ENCODE peak calls at places on chromosomes 16 and 17, in five cellular contexts. One of them, this sample, is unnamed.

GRCh38 chr16:82834156-82834758 is 207.5 kb downstream of the CDH13 start:
- DNase-seq in HTR-8/SVneo: no peak
- DNase-seq in NCI-H510A treated with DMSO at 0.1 percent for 48 hours: no peak
- DNase-seq in endothelial cell: no peak
- DNase-seq in EH: no peak
- DNase-seq in this sample: no peak

GRCh38 chr17:65472602-65473001 is 88.8 kb downstream of the AXIN2 start:
- DNase-seq in HTR-8/SVneo: no peak
- DNase-seq in endothelial cell: no peak
- DNase-seq in EH: peak; percentile 57
- DNase-seq in NCI-H510A treated with DMSO at 0.1 percent for 48 hours: no peak
- DNase-seq in this sample: no peak

GRCh38 chr16:79286646-79287423 is 313.7 kb downstream of the MAF start:
- DNase-seq in NCI-H510A treated with DMSO at 0.1 percent for 48 hours: peak; percentile 87
- DNase-seq in endothelial cell: peak; percentile 13
- DNase-seq in EH: no peak
- DNase-seq in HTR-8/SVneo: no peak
- DNase-seq in this sample: no peak

GRCh38 chr16:30023586-30023985 is 588 bp downstream of the C16orf92 start:
- DNase-seq in endothelial cell: no peak
- DNase-seq in EH: no peak
- DNase-seq in HTR-8/SVneo: no peak
- DNase-seq in NCI-H510A treated with DMSO at 0.1 percent for 48 hours: no peak
- DNase-seq in this sample: no peak

GRCh38 chr16:11669380-11670146 is 1.3 kb downstream of the SNN start:
- DNase-seq in EH: peak; percentile 33
- DNase-seq in NCI-H510A treated with DMSO at 0.1 percent for 48 hours: no peak
- DNase-seq in endothelial cell: no peak
- DNase-seq in HTR-8/SVneo: no peak
- DNase-seq in this sample: no peak

GRCh38 chr17:50924800-50925199 is 58.6 kb upstream of the TOB1 start:
- DNase-seq in HTR-8/SVneo: no peak
- DNase-seq in EH: no peak
- DNase-seq in endothelial cell: no peak
- DNase-seq in NCI-H510A treated with DMSO at 0.1 percent for 48 hours: no peak
- DNase-seq in this sample: no peak

GRCh38 chr16:69848635-69849545 is 86.8 kb downstream of the WWP2 start:
- DNase-seq in HTR-8/SVneo: peak; percentile 23
- DNase-seq in endothelial cell: peak; percentile 43
- DNase-seq in EH: peak; percentile 98
- DNase-seq in NCI-H510A treated with DMSO at 0.1 percent for 48 hours: no peak
- DNase-seq in this sample: no peak

GRCh38 chr16:78633551-78633950 is 534.1 kb downstream of the WWOX start:
- DNase-seq in endothelial cell: no peak
- DNase-seq in EH: no peak
- DNase-seq in NCI-H510A treated with DMSO at 0.1 percent for 48 hours: no peak
- DNase-seq in HTR-8/SVneo: no peak
- DNase-seq in this sample: no peak

GRCh38 chr16:57576429-57576870 is 34.0 kb downstream of the ADGRG5 start:
- DNase-seq in NCI-H510A treated with DMSO at 0.1 percent for 48 hours: peak; percentile 82
- DNase-seq in EH: peak; percentile 66
- DNase-seq in endothelial cell: peak; percentile 86
- DNase-seq in HTR-8/SVneo: peak; percentile 74
- DNase-seq in this sample: peak; percentile 78

GRCh38 chr17:10992097-10992496 is 154.2 kb upstream of the PIRT start:
- DNase-seq in EH: no peak
- DNase-seq in NCI-H510A treated with DMSO at 0.1 percent for 48 hours: no peak
- DNase-seq in endothelial cell: no peak
- DNase-seq in HTR-8/SVneo: no peak
- DNase-seq in this sample: no peak

GRCh38 chr17:50604470-50604869 is 30.2 kb upstream of the ABCC3 start:
- DNase-seq in endothelial cell: peak; percentile 26
- DNase-seq in EH: peak; percentile 51
- DNase-seq in NCI-H510A treated with DMSO at 0.1 percent for 48 hours: no peak
- DNase-seq in HTR-8/SVneo: no peak
- DNase-seq in this sample: no peak

GRCh38 chr17:60743812-60744211 is 66.2 kb downstream of the BCAS3 start:
- DNase-seq in NCI-H510A treated with DMSO at 0.1 percent for 48 hours: no peak
- DNase-seq in EH: peak; percentile 74
- DNase-seq in HTR-8/SVneo: no peak
- DNase-seq in endothelial cell: no peak
- DNase-seq in this sample: no peak

GRCh38 chr16:49089039-49089438 is 192.6 kb downstream of the CBLN1 start:
- DNase-seq in HTR-8/SVneo: no peak
- DNase-seq in NCI-H510A treated with DMSO at 0.1 percent for 48 hours: no peak
- DNase-seq in endothelial cell: no peak
- DNase-seq in EH: no peak
- DNase-seq in this sample: no peak

GRCh38 chr16:66578596-66579531 is at the start of gene CMTM2:
- DNase-seq in HTR-8/SVneo: no peak
- DNase-seq in NCI-H510A treated with DMSO at 0.1 percent for 48 hours: no peak
- DNase-seq in endothelial cell: no peak
- DNase-seq in EH: no peak
- DNase-seq in this sample: no peak

GRCh38 chr16:86373502-86373901 is 136.8 kb upstream of the FOXF1 start:
- DNase-seq in EH: no peak
- DNase-seq in NCI-H510A treated with DMSO at 0.1 percent for 48 hours: no peak
- DNase-seq in HTR-8/SVneo: no peak
- DNase-seq in endothelial cell: no peak
- DNase-seq in this sample: no peak

GRCh38 chr17:45740553-45741330 is 43.4 kb upstream of the CRHR1 start:
- DNase-seq in NCI-H510A treated with DMSO at 0.1 percent for 48 hours: peak; percentile 23
- DNase-seq in HTR-8/SVneo: peak; percentile 67
- DNase-seq in EH: peak; percentile 67
- DNase-seq in endothelial cell: peak; percentile 37
- DNase-seq in this sample: peak; percentile 77

This sample was measured in A549.